ENCODE peak calls at places on chromosomes 2 and 18, in seven cellular contexts. One of them, this sample, is unnamed.

GRCh38 chr2:153354406-153354805 is 124.2 kb downstream of the RPRM start:
- DNase-seq in MCF 10A: no peak
- DNase-seq in NCI-H187 treated with DMSO at 0.1 percent for 48 hours: no peak
- DNase-seq in HEK293T: no peak
- DNase-seq in left lung: no peak
- DNase-seq in HFFc6: no peak
- DNase-seq in NCI-H146: no peak
- DNase-seq in this sample: no peak

GRCh38 chr2:50148632-50149031 is 883.3 kb downstream of the NRXN1 start:
- DNase-seq in HEK293T: no peak
- DNase-seq in left lung: no peak
- DNase-seq in NCI-H187 treated with DMSO at 0.1 percent for 48 hours: no peak
- DNase-seq in MCF 10A: no peak
- DNase-seq in HFFc6: no peak
- DNase-seq in NCI-H146: no peak
- DNase-seq in this sample: no peak

GRCh38 chr2:240595381-240596079 is 9.0 kb downstream of the CAPN10 start:
- DNase-seq in NCI-H187 treated with DMSO at 0.1 percent for 48 hours: no peak
- DNase-seq in NCI-H146: no peak
- DNase-seq in HFFc6: no peak
- DNase-seq in MCF 10A: no peak
- DNase-seq in left lung: no peak
- DNase-seq in HEK293T: peak; percentile 57
- DNase-seq in this sample: peak; percentile 88

GRCh38 chr2:212940816-212941215 is 210.6 kb downstream of the IKZF2 start:
- DNase-seq in HFFc6: no peak
- DNase-seq in left lung: no peak
- DNase-seq in NCI-H146: peak; percentile 89
- DNase-seq in NCI-H187 treated with DMSO at 0.1 percent for 48 hours: peak; percentile 25
- DNase-seq in MCF 10A: peak; percentile 96
- DNase-seq in HEK293T: peak; percentile 30
- DNase-seq in this sample: no peak

GRCh38 chr2:219206442-219207253 is at the start of gene ZFAND2B:
- DNase-seq in NCI-H187 treated with DMSO at 0.1 percent for 48 hours: peak; percentile 7
- DNase-seq in left lung: peak; percentile 99
- DNase-seq in HEK293T: peak; percentile 98
- DNase-seq in NCI-H146: peak; percentile 87
- DNase-seq in MCF 10A: peak; percentile 93
- DNase-seq in HFFc6: peak; percentile 86
- DNase-seq in this sample: peak; percentile 95

GRCh38 chr2:238458641-238459040 is 31.9 kb downstream of the ASB1 start:
- DNase-seq in NCI-H187 treated with DMSO at 0.1 percent for 48 hours: no peak
- DNase-seq in left lung: no peak
- DNase-seq in MCF 10A: no peak
- DNase-seq in HFFc6: no peak
- DNase-seq in NCI-H146: no peak
- DNase-seq in HEK293T: no peak
- DNase-seq in this sample: no peak

GRCh38 chr2:176003958-176004357 is 1.9 kb upstream of the LNPK start:
- DNase-seq in MCF 10A: no peak
- DNase-seq in HFFc6: no peak
- DNase-seq in HEK293T: no peak
- DNase-seq in left lung: no peak
- DNase-seq in NCI-H146: no peak
- DNase-seq in NCI-H187 treated with DMSO at 0.1 percent for 48 hours: no peak
- DNase-seq in this sample: no peak

GRCh38 chr18:10455726-10456453 is 1.5 kb downstream of the APCDD1 start:
- DNase-seq in HFFc6: no peak
- DNase-seq in NCI-H146: peak; percentile 61
- DNase-seq in NCI-H187 treated with DMSO at 0.1 percent for 48 hours: no peak
- DNase-seq in left lung: no peak
- DNase-seq in HEK293T: no peak
- DNase-seq in MCF 10A: no peak
- DNase-seq in this sample: no peak

GRCh38 chr2:80506563-80506962 is 202.0 kb upstream of the LRRTM1 start:
- DNase-seq in HEK293T: no peak
- DNase-seq in NCI-H146: no peak
- DNase-seq in NCI-H187 treated with DMSO at 0.1 percent for 48 hours: no peak
- DNase-seq in left lung: no peak
- DNase-seq in HFFc6: no peak
- DNase-seq in MCF 10A: no peak
- DNase-seq in this sample: no peak